ENCODE peak calls at places on chromosomes 5 and 9, in five cellular contexts. One of them, this sample, is unnamed.
A peak's percentile ranks its signal among the peaks of the same experiment; 100 is the strongest.

GRCh38 chr5:102421647-102422046 is 77.2 kb downstream of the SLCO6A1 start:
- DNase-seq in foreskin fibroblast: no peak
- DNase-seq in HS-27A: no peak
- DNase-seq in fibroblast of lung: no peak
- DNase-seq in HTR-8/SVneo: no peak
- DNase-seq in this sample: no peak

GRCh38 chr9:129623331-129623730 is 2.4 kb upstream of the C9orf50 start:
- DNase-seq in foreskin fibroblast: peak; percentile 49
- DNase-seq in HTR-8/SVneo: no peak
- DNase-seq in HS-27A: no peak
- DNase-seq in fibroblast of lung: peak; percentile 67
- DNase-seq in this sample: no peak

GRCh38 chr5:1088031-1088430 is 23.8 kb downstream of the SLC12A7 start:
- DNase-seq in foreskin fibroblast: no peak
- DNase-seq in HTR-8/SVneo: no peak
- DNase-seq in fibroblast of lung: no peak
- DNase-seq in HS-27A: no peak
- DNase-seq in this sample: no peak

GRCh38 chr5:69217154-69217731 is 17.4 kb upstream of the CDK7 start:
- DNase-seq in fibroblast of lung: no peak
- DNase-seq in HTR-8/SVneo: peak; percentile 94
- DNase-seq in foreskin fibroblast: no peak
- DNase-seq in HS-27A: no peak
- DNase-seq in this sample: peak; percentile 99

GRCh38 chr5:176621661-176622079 is 8.7 kb downstream of the SNCB start:
- DNase-seq in foreskin fibroblast: no peak
- DNase-seq in HS-27A: no peak
- DNase-seq in fibroblast of lung: peak; percentile 58
- DNase-seq in HTR-8/SVneo: no peak
- DNase-seq in this sample: no peak

GRCh38 chr5:163565931-163566608 is 60.7 kb downstream of the MAT2B start:
- DNase-seq in foreskin fibroblast: peak; percentile 55
- DNase-seq in HTR-8/SVneo: peak; percentile 30
- DNase-seq in HS-27A: no peak
- DNase-seq in fibroblast of lung: peak; percentile 35
- DNase-seq in this sample: peak; percentile 22

GRCh38 chr5:40071870-40072269 is 607.8 kb upstream of the PTGER4 start:
- DNase-seq in fibroblast of lung: peak; percentile 8
- DNase-seq in HS-27A: peak; percentile 1
- DNase-seq in HTR-8/SVneo: no peak
- DNase-seq in foreskin fibroblast: peak; percentile 64
- DNase-seq in this sample: no peak

GRCh38 chr9:77495834-77496671 is 152.1 kb downstream of the GNA14 start:
- DNase-seq in HTR-8/SVneo: no peak
- DNase-seq in foreskin fibroblast: peak; percentile 41
- DNase-seq in HS-27A: no peak
- DNase-seq in fibroblast of lung: peak; percentile 83
- DNase-seq in this sample: peak; percentile 34

GRCh38 chr5:122877518-122877917 is 32.1 kb downstream of the SNX24 start:
- DNase-seq in foreskin fibroblast: no peak
- DNase-seq in fibroblast of lung: no peak
- DNase-seq in HTR-8/SVneo: no peak
- DNase-seq in HS-27A: no peak
- DNase-seq in this sample: no peak

GRCh38 chr9:91422832-91423711 is 560 bp downstream of the NFIL3 start:
- DNase-seq in HS-27A: no peak
- DNase-seq in HTR-8/SVneo: no peak
- DNase-seq in fibroblast of lung: peak; percentile 77
- DNase-seq in foreskin fibroblast: peak; percentile 80
- DNase-seq in this sample: peak; percentile 84

GRCh38 chr9:114588150-114588663 is 638 bp downstream of the ATP6V1G1 start:
- DNase-seq in HTR-8/SVneo: no peak
- DNase-seq in HS-27A: no peak
- DNase-seq in fibroblast of lung: peak; percentile 54
- DNase-seq in foreskin fibroblast: peak; percentile 60
- DNase-seq in this sample: no peak

This sample was measured in RWPE1.